ENCODE peak calls at places on chromosomes 13 and 19, in eight cellular contexts. V, D, T, Y, R, Q, S and U are unnamed samples.

GRCh38 chr13:24746618-24747247 is 17.2 kb upstream of the RNF17 start:
- DNase-seq in V (no peak), D (no peak), T (no peak), Y (peak), R (no peak), Q (no peak), S (peak), U (no peak)

GRCh38 chr19:1910169-1910568 is 5.0 kb downstream of the ADAT3 start:
- DNase-seq in V (peak), D (no peak), T (no peak), Y (no peak), R (no peak), Q (no peak), S (no peak), U (no peak)

GRCh38 chr13:35621989-35622388 is 145.5 kb upstream of the MAB21L1 start:
- DNase-seq in V (no peak), D (no peak), T (no peak), Y (no peak), R (no peak), Q (no peak), S (no peak), U (no peak)

GRCh38 chr19:13875824-13876223 is 1.1 kb upstream of the NANOS3 start:
- DNase-seq in V (peak), D (no peak), T (no peak), Y (no peak), R (no peak), Q (no peak), S (no peak), U (no peak)

GRCh38 chr19:1087813-1088418 is 7.3 kb downstream of the POLR2E start:
- DNase-seq in V (no peak), D (no peak), T (no peak), Y (no peak), R (peak), Q (peak), S (no peak), U (no peak)

GRCh38 chr13:94065741-94066140 is 413.7 kb downstream of the DCT start:
- DNase-seq in V (peak), D (no peak), T (no peak), Y (no peak), R (no peak), Q (no peak), S (no peak), U (no peak)

GRCh38 chr13:41457589-41458186 is 338 bp downstream of the RGCC start:
- DNase-seq in V (peak), D (no peak), T (no peak), Y (no peak), R (no peak), Q (no peak), S (peak), U (no peak)

GRCh38 chr13:51832471-51833152 is 12.4 kb downstream of the TMEM272 start:
- DNase-seq in V (peak), D (no peak), T (no peak), Y (peak), R (no peak), Q (peak), S (no peak), U (no peak)

GRCh38 chr19:41323430-41324125 is 13.6 kb downstream of the CCDC97 start:
- DNase-seq in V (peak), D (peak), T (peak), Y (peak), R (no peak), Q (peak), S (no peak), U (peak)

GRCh38 chr13:47904891-47905290 is 96.2 kb downstream of the SUCLA2 start:
- DNase-seq in V (no peak), D (no peak), T (no peak), Y (no peak), R (no peak), Q (no peak), S (no peak), U (no peak)

GRCh38 chr13:31093145-31093885 is 68.4 kb downstream of the HSPH1 start:
- DNase-seq in V (no peak), D (no peak), T (no peak), Y (no peak), R (no peak), Q (no peak), S (no peak), U (no peak)

GRCh38 chr13:34416833-34417425 is 525.1 kb upstream of the NBEA start:
- DNase-seq in V (no peak), D (no peak), T (peak), Y (no peak), R (no peak), Q (peak), S (no peak), U (peak)

GRCh38 chr19:14769201-14769600 is 9.2 kb downstream of the ADGRE2 start:
- DNase-seq in V (no peak), D (no peak), T (no peak), Y (no peak), R (no peak), Q (no peak), S (no peak), U (no peak)

GRCh38 chr13:29969286-29969685 is 118.9 kb upstream of the UBL3 start:
- DNase-seq in V (no peak), D (no peak), T (no peak), Y (no peak), R (no peak), Q (no peak), S (no peak), U (no peak)

GRCh38 chr13:21518617-21519144 is 59.6 kb upstream of the ZDHHC20 start:
- DNase-seq in V (no peak), D (no peak), T (no peak), Y (no peak), R (no peak), Q (no peak), S (no peak), U (no peak)

GRCh38 chr13:95677564-95678386 is 836 bp downstream of the DNAJC3 start:
- DNase-seq in V (no peak), D (no peak), T (no peak), Y (peak), R (no peak), Q (peak), S (no peak), U (no peak)

GRCh38 chr19:51127755-51128154 is 3.0 kb downstream of the SIGLEC9 start:
- DNase-seq in V (no peak), D (no peak), T (no peak), Y (no peak), R (no peak), Q (peak), S (no peak), U (no peak)

GRCh38 chr19:49589391-49589790 is 1.6 kb upstream of the PRR12 start:
- DNase-seq in V (no peak), D (no peak), T (no peak), Y (no peak), R (no peak), Q (no peak), S (no peak), U (no peak)
- TF ChIP-seq EP300 in V (no peak), D (no peak), T (no peak), Y (no peak), R (no peak), Q (no peak), S (no peak), U (no peak)

DNA sequence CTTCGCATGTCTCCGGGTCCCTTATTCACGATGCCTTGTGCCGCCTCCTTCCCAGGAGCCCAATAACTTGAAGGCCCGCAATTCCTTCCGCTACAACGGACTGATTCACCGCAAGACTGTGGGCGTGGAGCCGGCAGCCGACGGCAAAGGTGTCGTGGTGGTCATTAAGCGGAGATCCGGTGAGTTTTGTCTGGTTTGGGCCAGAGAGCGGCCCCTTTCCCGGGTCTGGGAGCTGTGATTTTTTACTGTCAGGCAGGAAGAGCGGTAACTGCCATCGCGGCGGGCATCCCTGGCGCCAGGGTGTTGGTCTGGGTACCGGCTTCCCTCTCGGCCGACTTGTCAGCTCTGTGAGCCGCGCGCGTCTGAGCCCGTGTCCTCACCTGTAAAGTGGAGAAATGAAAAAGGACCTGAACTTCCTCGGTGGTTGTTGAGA is 799 bp downstream of the RPL28 start:
- DNase-seq in V (no peak), D (no peak), T (no peak), Y (no peak), R (no peak), Q (no peak), S (no peak), U (no peak)
- TF ChIP-seq EP300 in V (no peak), D (no peak), T (no peak), Y (no peak), R (no peak), Q (no peak), S (no peak), U (no peak)

GRCh38 chr19:20423381-20424207 is 142.0 kb downstream of the ZNF737 start:
- DNase-seq in V (peak), D (peak), T (peak), Y (no peak), R (no peak), Q (peak), S (peak), U (peak)
- TF ChIP-seq EP300 in V (no peak), D (no peak), T (no peak), Y (no peak), R (no peak), Q (no peak), S (no peak), U (no peak)

DNA sequence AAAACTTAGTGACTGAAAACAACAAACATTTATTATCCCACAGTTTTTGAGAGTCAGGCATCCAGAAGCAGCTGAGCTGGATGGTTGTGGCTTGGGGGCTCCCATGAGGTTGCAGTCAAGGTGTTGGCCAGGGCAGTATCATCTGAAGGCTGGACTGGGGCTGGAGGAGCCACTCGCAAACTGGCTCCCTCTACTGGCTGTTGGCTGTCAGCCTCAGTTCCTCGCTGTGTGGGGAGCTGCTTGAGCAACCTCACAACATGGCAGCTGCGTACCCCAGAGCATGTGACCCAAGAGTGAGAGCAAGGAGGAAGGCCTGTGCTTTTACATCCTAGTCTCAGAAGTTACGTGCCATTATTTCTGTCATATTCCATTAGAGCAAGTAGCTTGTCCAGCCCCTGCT is 9.7 kb downstream of the YJU2 start:
- DNase-seq in V (no peak), D (no peak), T (no peak), Y (no peak), R (no peak), Q (no peak), S (no peak), U (no peak)
- TF ChIP-seq EP300 in V (no peak), D (no peak), T (no peak), Y (no peak), R (no peak), Q (no peak), S (no peak), U (no peak)

GRCh38 chr19:16497042-16497441 is 848 bp downstream of the C19orf44 start:
- DNase-seq in V (no peak), D (no peak), T (no peak), Y (no peak), R (no peak), Q (no peak), S (no peak), U (no peak)
- TF ChIP-seq EP300 in V (no peak), D (no peak), T (no peak), Y (no peak), R (no peak), Q (no peak), S (no peak), U (no peak)